ENCODE peak calls at places on chromosome 7, in seven cellular contexts. One of them, this sample, is unnamed.

GRCh38 chr7:219581-220150 is 27.3 kb downstream of the FAM20C start:
- DNase-seq in NT2/D1: no peak
- DNase-seq in MM.1S: no peak
- DNase-seq in cardiac muscle cell: no peak
- DNase-seq in CD4-positive, alpha-beta memory T cell: no peak
- DNase-seq in adrenal gland: no peak
- DNase-seq in naive thymus-derived CD4-positive, alpha-beta T cell: no peak
- DNase-seq in this sample: no peak

GRCh38 chr7:45683556-45684148 is 109.5 kb downstream of the ADCY1 start:
- DNase-seq in cardiac muscle cell: no peak
- DNase-seq in MM.1S: no peak
- DNase-seq in CD4-positive, alpha-beta memory T cell: no peak
- DNase-seq in NT2/D1: no peak
- DNase-seq in adrenal gland: no peak
- DNase-seq in naive thymus-derived CD4-positive, alpha-beta T cell: no peak
- DNase-seq in this sample: no peak

GRCh38 chr7:111256391-111256790 is 165.5 kb downstream of the LRRN3 start:
- DNase-seq in adrenal gland: no peak
- DNase-seq in NT2/D1: no peak
- DNase-seq in cardiac muscle cell: no peak
- DNase-seq in MM.1S: no peak
- DNase-seq in naive thymus-derived CD4-positive, alpha-beta T cell: no peak
- DNase-seq in CD4-positive, alpha-beta memory T cell: no peak
- DNase-seq in this sample: no peak

GRCh38 chr7:150408393-150409299 is 29.5 kb downstream of the ZNF775 start:
- DNase-seq in CD4-positive, alpha-beta memory T cell: no peak
- DNase-seq in cardiac muscle cell: no peak
- DNase-seq in naive thymus-derived CD4-positive, alpha-beta T cell: no peak
- DNase-seq in MM.1S: no peak
- DNase-seq in NT2/D1: no peak
- DNase-seq in adrenal gland: no peak
- DNase-seq in this sample: no peak

GRCh38 chr7:122919643-122920181 is 33.5 kb upstream of the CADPS2 start:
- DNase-seq in CD4-positive, alpha-beta memory T cell: no peak
- DNase-seq in cardiac muscle cell: no peak
- DNase-seq in MM.1S: no peak
- DNase-seq in adrenal gland: no peak
- DNase-seq in NT2/D1: no peak
- DNase-seq in naive thymus-derived CD4-positive, alpha-beta T cell: no peak
- DNase-seq in this sample: no peak

GRCh38 chr7:52064493-52064892 is 747.9 kb upstream of the COBL start:
- DNase-seq in naive thymus-derived CD4-positive, alpha-beta T cell: no peak
- DNase-seq in cardiac muscle cell: no peak
- DNase-seq in NT2/D1: no peak
- DNase-seq in CD4-positive, alpha-beta memory T cell: no peak
- DNase-seq in MM.1S: no peak
- DNase-seq in adrenal gland: no peak
- DNase-seq in this sample: no peak

GRCh38 chr7:105010538-105011523 is 3.2 kb upstream of the KMT2E start:
- DNase-seq in naive thymus-derived CD4-positive, alpha-beta T cell: no peak
- DNase-seq in MM.1S: no peak
- DNase-seq in adrenal gland: peak; percentile 26
- DNase-seq in CD4-positive, alpha-beta memory T cell: no peak
- DNase-seq in NT2/D1: no peak
- DNase-seq in cardiac muscle cell: peak; percentile 16
- DNase-seq in this sample: no peak

GRCh38 chr7:157235357-157236018 is 96.8 kb downstream of the UBE3C start:
- DNase-seq in CD4-positive, alpha-beta memory T cell: no peak
- DNase-seq in naive thymus-derived CD4-positive, alpha-beta T cell: no peak
- DNase-seq in adrenal gland: no peak
- DNase-seq in NT2/D1: no peak
- DNase-seq in cardiac muscle cell: no peak
- DNase-seq in MM.1S: no peak
- DNase-seq in this sample: no peak

GRCh38 chr7:142542938-142543337 is 206.3 kb upstream of the PRSS1 start:
- DNase-seq in naive thymus-derived CD4-positive, alpha-beta T cell: no peak
- DNase-seq in cardiac muscle cell: no peak
- DNase-seq in CD4-positive, alpha-beta memory T cell: no peak
- DNase-seq in MM.1S: no peak
- DNase-seq in adrenal gland: no peak
- DNase-seq in NT2/D1: no peak
- DNase-seq in this sample: no peak

GRCh38 chr7:44050915-44051560 is 6.5 kb downstream of the DBNL start:
- DNase-seq in naive thymus-derived CD4-positive, alpha-beta T cell: no peak
- DNase-seq in MM.1S: no peak
- DNase-seq in adrenal gland: no peak
- DNase-seq in cardiac muscle cell: no peak
- DNase-seq in CD4-positive, alpha-beta memory T cell: no peak
- DNase-seq in NT2/D1: no peak
- DNase-seq in this sample: no peak

GRCh38 chr7:103888603-103889153 is 100.8 kb downstream of the RELN start:
- DNase-seq in naive thymus-derived CD4-positive, alpha-beta T cell: no peak
- DNase-seq in adrenal gland: no peak
- DNase-seq in cardiac muscle cell: peak; percentile 56
- DNase-seq in MM.1S: no peak
- DNase-seq in CD4-positive, alpha-beta memory T cell: no peak
- DNase-seq in NT2/D1: no peak
- DNase-seq in this sample: no peak

GRCh38 chr7:139635521-139636240 is 112.2 kb downstream of the CLEC2L start:
- DNase-seq in adrenal gland: no peak
- DNase-seq in MM.1S: no peak
- DNase-seq in naive thymus-derived CD4-positive, alpha-beta T cell: peak; percentile 91
- DNase-seq in NT2/D1: no peak
- DNase-seq in cardiac muscle cell: no peak
- DNase-seq in CD4-positive, alpha-beta memory T cell: peak; percentile 86
- DNase-seq in this sample: peak; percentile 52

GRCh38 chr7:151844080-151844827 is 32.7 kb downstream of the PRKAG2 start:
- DNase-seq in adrenal gland: no peak
- DNase-seq in NT2/D1: no peak
- DNase-seq in CD4-positive, alpha-beta memory T cell: no peak
- DNase-seq in cardiac muscle cell: no peak
- DNase-seq in MM.1S: no peak
- DNase-seq in naive thymus-derived CD4-positive, alpha-beta T cell: no peak
- DNase-seq in this sample: no peak

GRCh38 chr7:74453321-74454011 is at the start of gene GTF2IRD1:
- DNase-seq in NT2/D1: peak; percentile 61
- DNase-seq in adrenal gland: peak; percentile 81
- DNase-seq in MM.1S: peak; percentile 81
- DNase-seq in cardiac muscle cell: peak; percentile 74
- DNase-seq in naive thymus-derived CD4-positive, alpha-beta T cell: peak; percentile 32
- DNase-seq in CD4-positive, alpha-beta memory T cell: peak; percentile 52
- DNase-seq in this sample: peak; percentile 49

GRCh38 chr7:47627580-47628283 is 45.8 kb upstream of the TNS3 start:
- DNase-seq in cardiac muscle cell: no peak
- DNase-seq in CD4-positive, alpha-beta memory T cell: no peak
- DNase-seq in NT2/D1: no peak
- DNase-seq in MM.1S: peak; percentile 79
- DNase-seq in naive thymus-derived CD4-positive, alpha-beta T cell: no peak
- DNase-seq in adrenal gland: no peak
- DNase-seq in this sample: no peak

GRCh38 chr7:130352335-130353074 is 7.9 kb downstream of the CPA5 start:
- DNase-seq in adrenal gland: peak; percentile 32
- DNase-seq in NT2/D1: no peak
- DNase-seq in MM.1S: no peak
- DNase-seq in CD4-positive, alpha-beta memory T cell: no peak
- DNase-seq in cardiac muscle cell: no peak
- DNase-seq in naive thymus-derived CD4-positive, alpha-beta T cell: no peak
- DNase-seq in this sample: no peak

GRCh38 chr7:99653754-99654153 is 26.0 kb downstream of the CYP3A5 start:
- DNase-seq in cardiac muscle cell: no peak
- DNase-seq in MM.1S: no peak
- DNase-seq in CD4-positive, alpha-beta memory T cell: no peak
- DNase-seq in naive thymus-derived CD4-positive, alpha-beta T cell: no peak
- DNase-seq in adrenal gland: no peak
- DNase-seq in NT2/D1: no peak
- DNase-seq in this sample: no peak

GRCh38 chr7:105719395-105719794 is 138.1 kb upstream of the EFCAB10 start:
- DNase-seq in CD4-positive, alpha-beta memory T cell: no peak
- DNase-seq in adrenal gland: peak; percentile 13
- DNase-seq in naive thymus-derived CD4-positive, alpha-beta T cell: no peak
- DNase-seq in cardiac muscle cell: no peak
- DNase-seq in NT2/D1: no peak
- DNase-seq in MM.1S: no peak
- DNase-seq in this sample: no peak

GRCh38 chr7:12643001-12643400 is 44.4 kb upstream of the ARL4A start:
- DNase-seq in cardiac muscle cell: no peak
- DNase-seq in MM.1S: no peak
- DNase-seq in naive thymus-derived CD4-positive, alpha-beta T cell: no peak
- DNase-seq in NT2/D1: no peak
- DNase-seq in adrenal gland: no peak
- DNase-seq in CD4-positive, alpha-beta memory T cell: no peak
- DNase-seq in this sample: no peak

GRCh38 chr7:73701357-73701995 is 18.0 kb downstream of the STX1A start:
- DNase-seq in MM.1S: no peak
- DNase-seq in naive thymus-derived CD4-positive, alpha-beta T cell: no peak
- DNase-seq in NT2/D1: peak; percentile 51
- DNase-seq in adrenal gland: peak; percentile 72
- DNase-seq in cardiac muscle cell: peak; percentile 48
- DNase-seq in CD4-positive, alpha-beta memory T cell: no peak
- DNase-seq in this sample: no peak

GRCh38 chr7:123120286-123120685 is 79.5 kb downstream of the SLC13A1 start:
- DNase-seq in NT2/D1: no peak
- DNase-seq in CD4-positive, alpha-beta memory T cell: no peak
- DNase-seq in naive thymus-derived CD4-positive, alpha-beta T cell: no peak
- DNase-seq in cardiac muscle cell: no peak
- DNase-seq in MM.1S: no peak
- DNase-seq in adrenal gland: no peak
- DNase-seq in this sample: no peak

GRCh38 chr7:140019172-140019571 is 43.6 kb downstream of the PARP12 start:
- DNase-seq in MM.1S: no peak
- DNase-seq in adrenal gland: no peak
- DNase-seq in naive thymus-derived CD4-positive, alpha-beta T cell: no peak
- DNase-seq in NT2/D1: no peak
- DNase-seq in cardiac muscle cell: no peak
- DNase-seq in CD4-positive, alpha-beta memory T cell: no peak
- DNase-seq in this sample: no peak

GRCh38 chr7:92723978-92724377 is 112.4 kb downstream of the CDK6 start:
- DNase-seq in adrenal gland: peak; percentile 16
- DNase-seq in CD4-positive, alpha-beta memory T cell: no peak
- DNase-seq in naive thymus-derived CD4-positive, alpha-beta T cell: no peak
- DNase-seq in NT2/D1: peak; percentile 79
- DNase-seq in MM.1S: no peak
- DNase-seq in cardiac muscle cell: no peak
- DNase-seq in this sample: no peak

GRCh38 chr7:1046722-1047679 is 2.7 kb downstream of the GPR146 start:
- DNase-seq in adrenal gland: no peak
- DNase-seq in NT2/D1: no peak
- DNase-seq in cardiac muscle cell: no peak
- DNase-seq in CD4-positive, alpha-beta memory T cell: peak; percentile 75
- DNase-seq in MM.1S: no peak
- DNase-seq in naive thymus-derived CD4-positive, alpha-beta T cell: peak; percentile 75
- DNase-seq in this sample: peak; percentile 54

GRCh38 chr7:90231304-90231703 is 13.7 kb upstream of the CFAP69 start:
- DNase-seq in MM.1S: no peak
- DNase-seq in naive thymus-derived CD4-positive, alpha-beta T cell: no peak
- DNase-seq in NT2/D1: no peak
- DNase-seq in CD4-positive, alpha-beta memory T cell: no peak
- DNase-seq in adrenal gland: no peak
- DNase-seq in cardiac muscle cell: no peak
- DNase-seq in this sample: no peak

DNA sequence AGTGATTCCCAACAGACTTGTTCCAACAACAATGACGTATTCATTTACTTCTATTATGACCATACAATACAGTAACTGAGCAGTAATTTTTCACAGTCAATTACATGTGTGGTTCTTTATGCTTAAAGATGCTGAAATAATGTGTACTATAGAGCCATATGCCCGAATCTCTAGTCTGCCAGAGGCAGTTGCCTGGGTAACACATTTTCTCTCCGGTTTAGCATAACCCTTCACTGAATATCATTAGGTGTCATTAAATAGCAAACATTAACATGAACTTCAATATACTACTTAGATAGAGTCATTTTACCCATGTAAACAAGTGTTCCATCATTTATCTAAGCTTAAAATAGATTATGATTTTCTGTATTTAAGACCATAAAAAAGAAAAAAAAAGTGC is 74.9 kb downstream of the SLC25A13 start:
- DNase-seq in adrenal gland: no peak
- DNase-seq in naive thymus-derived CD4-positive, alpha-beta T cell: no peak
- DNase-seq in NT2/D1: no peak
- DNase-seq in MM.1S: no peak
- DNase-seq in cardiac muscle cell: no peak
- DNase-seq in CD4-positive, alpha-beta memory T cell: no peak
- DNase-seq in this sample: no peak
- H3K4me3 ChIP-seq in adrenal gland: no peak overlapping the region
- H3K4me3 ChIP-seq in naive thymus-derived CD4-positive, alpha-beta T cell: no peak overlapping the region
- H3K4me3 ChIP-seq in NT2/D1: no peak overlapping the region
- H3K4me3 ChIP-seq in MM.1S: no peak overlapping the region
- H3K4me3 ChIP-seq in cardiac muscle cell: no peak overlapping the region
- H3K4me3 ChIP-seq in CD4-positive, alpha-beta memory T cell: no peak overlapping the region
- H3K4me3 ChIP-seq in this sample: no peak overlapping the region

GRCh38 chr7:66279912-66280311 is 74.8 kb downstream of the TPST1 start:
- DNase-seq in NT2/D1: no peak
- DNase-seq in MM.1S: no peak
- DNase-seq in CD4-positive, alpha-beta memory T cell: no peak
- DNase-seq in adrenal gland: no peak
- DNase-seq in naive thymus-derived CD4-positive, alpha-beta T cell: no peak
- DNase-seq in cardiac muscle cell: no peak
- DNase-seq in this sample: no peak
- H3K4me1 ChIP-seq in NT2/D1: no peaks in the 10 kb centered on the region
- H3K4me1 ChIP-seq in MM.1S: no peaks in the 10 kb centered on the region
- H3K4me1 ChIP-seq in CD4-positive, alpha-beta memory T cell: no peaks in the 10 kb centered on the region
- H3K4me1 ChIP-seq in adrenal gland: peaks cover 27% of the 10 kb centered on the region
- H3K4me1 ChIP-seq in naive thymus-derived CD4-positive, alpha-beta T cell: no peaks in the 10 kb centered on the region
- H3K4me1 ChIP-seq in cardiac muscle cell: peaks cover 7% of the 10 kb centered on the region
- H3K4me1 ChIP-seq in this sample: no peaks in the 10 kb centered on the region

DNA sequence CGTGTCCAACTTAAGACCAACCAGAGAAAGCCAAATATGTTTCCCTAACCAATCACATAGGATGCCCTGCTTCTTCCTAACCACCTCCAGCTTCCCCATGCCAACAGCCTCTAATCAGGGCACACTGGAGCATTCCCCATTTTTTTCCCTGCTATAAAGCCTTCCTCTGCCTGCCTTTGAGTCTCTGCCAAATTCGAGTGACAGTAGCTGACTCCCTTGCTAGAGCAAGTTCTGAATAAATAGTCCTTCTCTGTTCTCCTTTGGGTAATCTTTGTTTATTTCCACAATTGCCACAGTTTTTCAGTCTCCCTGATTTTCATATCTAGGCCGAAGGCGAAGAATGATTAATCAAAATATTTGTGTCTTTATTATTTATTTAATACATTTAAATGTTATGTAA is 96.7 kb downstream of the ANLN start:
- DNase-seq in MM.1S: no peak
- DNase-seq in CD4-positive, alpha-beta memory T cell: no peak
- DNase-seq in adrenal gland: no peak
- DNase-seq in NT2/D1: no peak
- DNase-seq in cardiac muscle cell: no peak
- DNase-seq in naive thymus-derived CD4-positive, alpha-beta T cell: no peak
- DNase-seq in this sample: no peak
- H3K4me3 ChIP-seq in MM.1S: no peak overlapping the region
- H3K4me3 ChIP-seq in CD4-positive, alpha-beta memory T cell: no peak overlapping the region
- H3K4me3 ChIP-seq in adrenal gland: no peak overlapping the region
- H3K4me3 ChIP-seq in NT2/D1: no peak overlapping the region
- H3K4me3 ChIP-seq in cardiac muscle cell: no peak overlapping the region
- H3K4me3 ChIP-seq in naive thymus-derived CD4-positive, alpha-beta T cell: no peak overlapping the region
- H3K4me3 ChIP-seq in this sample: no peak overlapping the region

DNA sequence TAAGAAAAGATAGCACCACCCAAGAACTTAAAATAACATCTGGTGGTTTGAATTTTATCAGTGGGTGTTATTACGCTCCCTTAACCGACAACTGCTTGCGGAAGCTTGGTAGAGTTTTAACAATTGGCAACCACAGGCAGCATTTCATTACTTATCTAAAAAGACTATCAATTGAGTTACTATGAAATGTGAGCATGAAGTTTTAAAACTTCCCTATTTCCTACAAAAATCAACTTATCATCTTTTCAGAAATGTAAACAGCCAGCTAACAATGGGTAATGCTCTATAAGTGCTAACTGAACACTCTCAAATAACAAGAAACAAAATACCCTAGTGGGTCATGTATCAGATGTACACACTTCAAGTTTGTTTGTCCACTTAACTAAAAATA is 68.8 kb downstream of the OSBPL3 start:
- DNase-seq in cardiac muscle cell: no peak
- DNase-seq in MM.1S: no peak
- DNase-seq in NT2/D1: no peak
- DNase-seq in CD4-positive, alpha-beta memory T cell: peak; percentile 55
- DNase-seq in naive thymus-derived CD4-positive, alpha-beta T cell: peak; percentile 60
- DNase-seq in adrenal gland: no peak
- DNase-seq in this sample: no peak
- H3K4me1 ChIP-seq in cardiac muscle cell: peaks cover 18% of the 10 kb centered on the region
- H3K4me1 ChIP-seq in MM.1S: peaks cover 13% of the 10 kb centered on the region
- H3K4me1 ChIP-seq in NT2/D1: peaks cover under 1% of the 10 kb centered on the region
- H3K4me1 ChIP-seq in CD4-positive, alpha-beta memory T cell: peaks cover 88% of the 10 kb centered on the region
- H3K4me1 ChIP-seq in naive thymus-derived CD4-positive, alpha-beta T cell: peaks cover 46% of the 10 kb centered on the region
- H3K4me1 ChIP-seq in adrenal gland: peaks cover 3% of the 10 kb centered on the region
- H3K4me1 ChIP-seq in this sample: peaks cover 38% of the 10 kb centered on the region

This sample was measured in effector memory CD4-positive, alpha-beta T cell.